ENCODE peak calls at places on chromosome 1, in ten cellular contexts. Z is hepatocyte; F is cerebellar cortex; C is G401; K is heart right ventricle; Y is central memory CD8-positive, alpha-beta T cell; U is activated B cell treated with CpG ODN at 0.5 μM for 24 hours; W is AG09309; G is stimulated activated CD4-positive, alpha-beta T cell treated with anti-CD3 and anti-CD28 coated beads, Interleukin-1b, Interleukin-23, amount 100 ng/mL, for 4 hours; E is H54. D is an unnamed sample.

GRCh38 chr1:207052736-207053545 is at the start of gene PFKFB2:
- DNase-seq in Z (peak; percentile 99), F (peak; percentile 100), C (peak; percentile 99), K (peak; percentile 96), Y (peak; percentile 89), U (peak; percentile 94), W (peak; percentile 69), G (peak; percentile 91), E (peak; percentile 58), D (peak; percentile 89)

GRCh38 chr1:12078938-12079861 is 16.1 kb downstream of the TNFRSF8 start:
- DNase-seq in Z (peak; percentile 71), F (peak; percentile 45), C (peak; percentile 22), K (peak; percentile 20), Y (no peak), U (peak; percentile 35), W (no peak), G (peak; percentile 28), E (peak; percentile 30), D (peak; percentile 45)

GRCh38 chr1:244303610-244303969 is 148.1 kb downstream of the ADSS2 start:
- DNase-seq in Z (no peak), F (no peak), C (no peak), K (no peak), Y (no peak), U (no peak), W (no peak), G (no peak), E (no peak), D (no peak)

GRCh38 chr1:203711251-203712007 is 53.6 kb upstream of the LAX1 start:
- DNase-seq in Z (no peak), F (no peak), C (no peak), K (no peak), Y (no peak), U (no peak), W (no peak), G (no peak), E (no peak), D (no peak)

GRCh38 chr1:245154429-245155185 is at the start of gene KIF26B:
- DNase-seq in Z (peak; percentile 79), F (peak; percentile 73), C (peak; percentile 73), K (peak; percentile 25), Y (no peak), U (peak; percentile 31), W (no peak), G (no peak), E (peak; percentile 64), D (peak; percentile 47)

GRCh38 chr1:209433649-209434031 is 149.9 kb upstream of the CAMK1G start:
- DNase-seq in Z (no peak), F (no peak), C (no peak), K (no peak), Y (no peak), U (no peak), W (no peak), G (no peak), E (no peak), D (no peak)

GRCh38 chr1:116168277-116169032 is 57.3 kb downstream of the MAB21L3 start:
- DNase-seq in Z (peak; percentile 93), F (peak; percentile 37), C (peak; percentile 48), K (peak; percentile 83), Y (peak; percentile 74), U (peak; percentile 75), W (no peak), G (peak; percentile 76), E (peak; percentile 35), D (peak; percentile 82)

GRCh38 chr1:199168895-199169294 is 530.1 kb downstream of the PTPRC start:
- DNase-seq in Z (no peak), F (no peak), C (no peak), K (no peak), Y (no peak), U (no peak), W (no peak), G (no peak), E (no peak), D (no peak)

GRCh38 chr1:72186733-72187307 is 95.5 kb downstream of the NEGR1 start:
- DNase-seq in Z (peak; percentile 9), F (peak; percentile 22), C (peak; percentile 31), K (no peak), Y (no peak), U (no peak), W (no peak), G (no peak), E (no peak), D (no peak)

GRCh38 chr1:16073490-16074104 is at the start of gene FAM131C:
- DNase-seq in Z (peak; percentile 78), F (peak; percentile 47), C (peak; percentile 54), K (no peak), Y (no peak), U (peak; percentile 59), W (no peak), G (peak; percentile 15), E (peak; percentile 40), D (peak; percentile 83)

GRCh38 chr1:7859406-7859805 is 6.5 kb upstream of the UTS2 start:
- DNase-seq in Z (no peak), F (no peak), C (no peak), K (no peak), Y (no peak), U (no peak), W (no peak), G (no peak), E (no peak), D (no peak)

GRCh38 chr1:56569661-56570060 is 9.7 kb downstream of the PLPP3 start:
- DNase-seq in Z (peak; percentile 36), F (no peak), C (no peak), K (no peak), Y (no peak), U (no peak), W (no peak), G (no peak), E (no peak), D (no peak)

GRCh38 chr1:118982281-118982680 is 5.9 kb downstream of the TBX15 start:
- DNase-seq in Z (no peak), F (no peak), C (no peak), K (no peak), Y (no peak), U (no peak), W (no peak), G (no peak), E (no peak), D (peak; percentile 14)

GRCh38 chr1:119225270-119225669 is 84.8 kb upstream of the WARS2 start:
- DNase-seq in Z (no peak), F (no peak), C (no peak), K (no peak), Y (no peak), U (no peak), W (no peak), G (no peak), E (no peak), D (no peak)

GRCh38 chr1:6163191-6163972 is 16.7 kb downstream of the CHD5 start:
- DNase-seq in Z (no peak), F (no peak), C (no peak), K (no peak), Y (no peak), U (no peak), W (no peak), G (no peak), E (no peak), D (no peak)

GRCh38 chr1:245600658-245601057 is 445.9 kb downstream of the KIF26B start:
- DNase-seq in Z (no peak), F (no peak), C (no peak), K (no peak), Y (no peak), U (no peak), W (no peak), G (no peak), E (no peak), D (no peak)

GRCh38 chr1:27521336-27522147 is 31.6 kb upstream of the WASF2 start:
- DNase-seq in Z (no peak), F (peak; percentile 50), C (peak; percentile 60), K (no peak), Y (peak; percentile 58), U (peak; percentile 23), W (no peak), G (peak; percentile 42), E (no peak), D (no peak)

GRCh38 chr1:161013104-161013590 is 7.8 kb downstream of the F11R start:
- DNase-seq in Z (no peak), F (no peak), C (no peak), K (no peak), Y (no peak), U (no peak), W (no peak), G (no peak), E (no peak), D (no peak)

GRCh38 chr1:16375521-16376359 is 8.7 kb downstream of the SZRD1 start:
- DNase-seq in Z (no peak), F (no peak), C (no peak), K (no peak), Y (no peak), U (no peak), W (no peak), G (no peak), E (no peak), D (no peak)

GRCh38 chr1:160177231-160177630 is 13.1 kb upstream of the CASQ1 start:
- DNase-seq in Z (peak; percentile 26), F (no peak), C (no peak), K (no peak), Y (no peak), U (no peak), W (no peak), G (no peak), E (no peak), D (no peak)

GRCh38 chr1:17874231-17874630 is 119.1 kb downstream of the ACTL8 start:
- DNase-seq in Z (no peak), F (peak; percentile 83), C (peak; percentile 87), K (no peak), Y (no peak), U (no peak), W (peak; percentile 82), G (no peak), E (peak; percentile 63), D (no peak)